ENCODE peak calls at places on chromosomes 12 and 14, in eight cellular contexts. U is putamen; G is pancreas; F is aorta; R is stimulated activated CD8-positive, alpha-beta memory T cell treated with anti-CD3 and anti-CD28 coated beads, Interleukin-7, amount 100 ng/mL, for 1 hour; N is left cardiac atrium; Z is NCI-H1436; L is NAMALWA. I is an unnamed sample.

GRCh38 chr14:49051328-49052060 is 534.7 kb downstream of the RPS29 start:
- DNase-seq in N (no peak), G (no peak), F (no peak), R (no peak), L (no peak), Z (no peak), U (no peak), I (no peak)

GRCh38 chr12:31961137-31961536 is 1.9 kb downstream of the RESF1 start:
- DNase-seq in U (no peak), L (no peak), Z (no peak), R (no peak), F (no peak), G (no peak), N (no peak), I (no peak)

GRCh38 chr12:47814539-47815170 is 5.0 kb downstream of the HDAC7 start:
- DNase-seq in R (no peak), U (no peak), F (no peak), Z (no peak), L (no peak), G (no peak), N (no peak), I (no peak)

GRCh38 chr14:99749142-99749541 is 44.1 kb upstream of the EML1 start:
- DNase-seq in L (peak), Z (peak), G (no peak), R (no peak), F (no peak), N (no peak), U (no peak), I (no peak)

GRCh38 chr12:54941659-54942058 is 42.9 kb downstream of the TESPA1 start:
- DNase-seq in Z (no peak), G (no peak), R (no peak), L (no peak), F (no peak), N (no peak), U (peak), I (no peak)

GRCh38 chr14:22482085-22482694 is 106.8 kb downstream of the DAD1 start:
- DNase-seq in F (no peak), R (no peak), L (no peak), N (no peak), G (no peak), Z (no peak), U (no peak), I (no peak)

GRCh38 chr12:59708059-59708458 is 112.2 kb downstream of the SLC16A7 start:
- DNase-seq in F (no peak), L (no peak), Z (no peak), U (no peak), N (no peak), G (no peak), R (no peak), I (no peak)

GRCh38 chr12:31970199-31970598 is 11.0 kb downstream of the RESF1 start:
- DNase-seq in R (no peak), L (no peak), G (no peak), F (no peak), U (no peak), Z (no peak), N (no peak), I (no peak)

GRCh38 chr14:79333198-79333546 is 878.1 kb downstream of the DIO2 start:
- DNase-seq in F (no peak), N (no peak), R (no peak), Z (no peak), G (no peak), L (no peak), U (no peak), I (no peak)

GRCh38 chr14:22320353-22320733 is 268.7 kb downstream of the DAD1 start:
- DNase-seq in R (no peak), G (no peak), F (no peak), L (no peak), Z (no peak), N (no peak), U (no peak), I (no peak)

GRCh38 chr12:114476159-114476558 is 70.2 kb upstream of the TBX5 start:
- DNase-seq in Z (no peak), G (no peak), R (no peak), L (no peak), N (no peak), F (no peak), U (peak), I (no peak)

GRCh38 chr14:54976316-54976715 is 50.6 kb downstream of the WDHD1 start:
- DNase-seq in L (no peak), F (no peak), N (no peak), Z (no peak), U (no peak), G (no peak), R (no peak), I (no peak)

GRCh38 chr14:33629721-33630287 is 321.1 kb downstream of the EGLN3 start:
- DNase-seq in N (no peak), F (no peak), L (no peak), G (no peak), U (no peak), R (no peak), Z (no peak), I (no peak)

GRCh38 chr12:122841544-122842321 is 6.5 kb downstream of the HIP1R start:
- DNase-seq in L (no peak), F (peak), N (peak), G (no peak), U (peak), R (no peak), Z (no peak), I (peak)

GRCh38 chr12:78680596-78680995 is 184.0 kb upstream of the SYT1 start:
- DNase-seq in N (no peak), U (no peak), L (no peak), R (no peak), G (no peak), F (no peak), Z (no peak), I (no peak)

GRCh38 chr14:68946423-68946822 is 32.7 kb downstream of the ACTN1 start:
- DNase-seq in U (no peak), R (no peak), G (no peak), N (no peak), L (no peak), F (no peak), Z (no peak), I (no peak)

GRCh38 chr12:41663487-41664258 is 475.6 kb downstream of the PDZRN4 start:
- DNase-seq in U (no peak), N (no peak), Z (no peak), L (no peak), G (no peak), R (no peak), F (no peak), I (no peak)

GRCh38 chr12:94783862-94784261 is 133.5 kb upstream of the TMCC3 start:
- DNase-seq in R (no peak), L (no peak), N (no peak), G (no peak), U (no peak), F (no peak), Z (no peak), I (no peak)

GRCh38 chr12:113055594-113056380 is 743 bp upstream of the DTX1 start:
- DNase-seq in Z (no peak), N (no peak), G (no peak), R (no peak), U (no peak), L (no peak), F (no peak), I (no peak)

GRCh38 chr12:80622271-80622670 is 85.2 kb upstream of the MYF6 start:
- DNase-seq in N (no peak), U (no peak), F (no peak), Z (no peak), G (no peak), R (no peak), L (peak), I (no peak)

GRCh38 chr14:94974422-94974821 is 182.9 kb downstream of the DICER1 start:
- DNase-seq in N (no peak), Z (no peak), U (no peak), L (no peak), F (no peak), R (no peak), G (no peak), I (no peak)

GRCh38 chr12:118060301-118061010 is 523 bp downstream of the WSB2 start:
- DNase-seq in N (peak), Z (no peak), R (no peak), U (peak), F (peak), L (peak), G (peak), I (peak)

GRCh38 chr14:100504372-100505078 is 82.7 kb downstream of the BEGAIN start:
- DNase-seq in G (no peak), F (no peak), L (no peak), Z (no peak), N (no peak), U (no peak), R (no peak), I (no peak)

GRCh38 chr14:59920378-59920683 is 387 bp downstream of the LRRC9 start:
- DNase-seq in F (no peak), R (no peak), L (no peak), U (no peak), Z (no peak), G (no peak), N (no peak), I (no peak)

GRCh38 chr12:13289644-13290285 is 93.2 kb downstream of the EMP1 start:
- DNase-seq in G (no peak), Z (no peak), L (no peak), F (no peak), R (no peak), N (peak), U (no peak), I (peak)

GRCh38 chr14:89004195-89004594 is 179.7 kb downstream of the TTC8 start:
- DNase-seq in Z (no peak), L (no peak), F (no peak), G (no peak), U (no peak), R (no peak), N (no peak), I (no peak)

GRCh38 chr12:65725376-65725775 is 98.9 kb upstream of the HMGA2 start:
- DNase-seq in F (no peak), U (no peak), Z (no peak), N (no peak), G (no peak), R (no peak), L (no peak), I (no peak)